ENCODE peak calls at places on chromosomes 6 and 20, in four cellular contexts. One of them, this sample, is unnamed.

GRCh38 chr6:39223535-39223934 is 5.7 kb downstream of the KCNK5 start:
- DNase-seq in SK-N-SH: no peak
- DNase-seq in psoas muscle: no peak
- DNase-seq in astrocyte of the spinal cord: no peak
- DNase-seq in this sample: no peak

GRCh38 chr6:47000842-47001241 is 41.3 kb downstream of the ADGRF1 start:
- DNase-seq in SK-N-SH: no peak
- DNase-seq in psoas muscle: no peak
- DNase-seq in astrocyte of the spinal cord: no peak
- DNase-seq in this sample: peak; percentile 11

GRCh38 chr6:35136185-35136584 is 5.0 kb downstream of the TCP11 start:
- DNase-seq in SK-N-SH: no peak
- DNase-seq in psoas muscle: no peak
- DNase-seq in astrocyte of the spinal cord: no peak
- DNase-seq in this sample: no peak

GRCh38 chr6:35663001-35663400 is 25.7 kb downstream of the FKBP5 start:
- DNase-seq in SK-N-SH: no peak
- DNase-seq in psoas muscle: no peak
- DNase-seq in astrocyte of the spinal cord: peak; percentile 47
- DNase-seq in this sample: no peak

GRCh38 chr6:6588924-6589696 is 590 bp downstream of the LY86 start:
- DNase-seq in SK-N-SH: no peak
- DNase-seq in psoas muscle: no peak
- DNase-seq in astrocyte of the spinal cord: no peak
- DNase-seq in this sample: no peak

GRCh38 chr20:58576590-58576944 is 61.4 kb upstream of the APCDD1L start:
- DNase-seq in SK-N-SH: no peak
- DNase-seq in psoas muscle: no peak
- DNase-seq in astrocyte of the spinal cord: no peak
- DNase-seq in this sample: no peak

GRCh38 chr6:119148102-119148824 is 69.8 kb upstream of the FAM184A start:
- DNase-seq in SK-N-SH: peak; percentile 66
- DNase-seq in psoas muscle: no peak
- DNase-seq in astrocyte of the spinal cord: peak; percentile 90
- DNase-seq in this sample: peak; percentile 77

GRCh38 chr6:47598367-47598766 is 100.0 kb upstream of the ADGRF4 start:
- DNase-seq in SK-N-SH: no peak
- DNase-seq in psoas muscle: no peak
- DNase-seq in astrocyte of the spinal cord: no peak
- DNase-seq in this sample: no peak

GRCh38 chr20:57958050-57958420 is 248.2 kb upstream of the PMEPA1 start:
- DNase-seq in SK-N-SH: no peak
- DNase-seq in psoas muscle: no peak
- DNase-seq in astrocyte of the spinal cord: no peak
- DNase-seq in this sample: no peak

GRCh38 chr20:34164569-34164968 is 52.5 kb upstream of the EIF2S2 start:
- DNase-seq in SK-N-SH: no peak
- DNase-seq in psoas muscle: no peak
- DNase-seq in astrocyte of the spinal cord: no peak
- DNase-seq in this sample: no peak

GRCh38 chr6:151284431-151285060 is 44.8 kb downstream of the AKAP12 start:
- DNase-seq in SK-N-SH: no peak
- DNase-seq in psoas muscle: no peak
- DNase-seq in astrocyte of the spinal cord: no peak
- DNase-seq in this sample: no peak

GRCh38 chr6:168667428-168667805 is 226.4 kb downstream of the SMOC2 start:
- DNase-seq in SK-N-SH: no peak
- DNase-seq in psoas muscle: no peak
- DNase-seq in astrocyte of the spinal cord: no peak
- DNase-seq in this sample: no peak

GRCh38 chr6:118468682-118469465 is 79.2 kb upstream of the PLN start:
- DNase-seq in SK-N-SH: no peak
- DNase-seq in psoas muscle: no peak
- DNase-seq in astrocyte of the spinal cord: peak; percentile 27
- DNase-seq in this sample: peak; percentile 65

GRCh38 chr6:16799279-16800193 is 38.3 kb upstream of the ATXN1 start:
- DNase-seq in SK-N-SH: peak; percentile 37
- DNase-seq in psoas muscle: no peak
- DNase-seq in astrocyte of the spinal cord: no peak
- DNase-seq in this sample: peak; percentile 53

GRCh38 chr6:18261877-18262276 is 2.5 kb downstream of the DEK start:
- DNase-seq in SK-N-SH: no peak
- DNase-seq in psoas muscle: no peak
- DNase-seq in astrocyte of the spinal cord: no peak
- DNase-seq in this sample: no peak
- H3K4me3 ChIP-seq in SK-N-SH: no peak overlapping the region
- H3K4me3 ChIP-seq in psoas muscle: peak overlapping the region; percentile 88
- H3K4me3 ChIP-seq in astrocyte of the spinal cord: no peak overlapping the region
- H3K4me3 ChIP-seq in this sample: no peak overlapping the region

GRCh38 chr6:43575772-43576551 is at the start of the genes POLH and XPO5:
- DNase-seq in SK-N-SH: peak; percentile 99
- DNase-seq in psoas muscle: peak; percentile 94
- DNase-seq in astrocyte of the spinal cord: peak; percentile 92
- DNase-seq in this sample: peak; percentile 96
- TF ChIP-seq CTCF in SK-N-SH: peak; percentile 30
- TF ChIP-seq CTCF in psoas muscle: peak; percentile 25
- TF ChIP-seq CTCF in astrocyte of the spinal cord: peak; percentile 8
- TF ChIP-seq CTCF in this sample: no peak

GRCh38 chr6:44265003-44265842 is at the start of gene NFKBIE:
- DNase-seq in SK-N-SH: peak; percentile 98
- DNase-seq in psoas muscle: peak; percentile 96
- DNase-seq in astrocyte of the spinal cord: peak; percentile 91
- DNase-seq in this sample: peak; percentile 95

GRCh38 chr6:44264154-44265002 is 973 bp downstream of the NFKBIE start:
- DNase-seq in SK-N-SH: peak; percentile 27
- DNase-seq in psoas muscle: no peak
- DNase-seq in astrocyte of the spinal cord: no peak
- DNase-seq in this sample: no peak

GRCh38 chr6:44266347-44266746 is 996 bp upstream of the NFKBIE start:
- DNase-seq in SK-N-SH: no peak
- DNase-seq in psoas muscle: no peak
- DNase-seq in astrocyte of the spinal cord: no peak
- DNase-seq in this sample: no peak

GRCh38 chr6:44267252-44267651 is 1.9 kb upstream of the NFKBIE start:
- DNase-seq in SK-N-SH: no peak
- DNase-seq in psoas muscle: no peak
- DNase-seq in astrocyte of the spinal cord: no peak
- DNase-seq in this sample: no peak

GRCh38 chr6:44265843-44266233 is 487 bp upstream of the NFKBIE start:
- DNase-seq in SK-N-SH: no peak
- DNase-seq in psoas muscle: no peak
- DNase-seq in astrocyte of the spinal cord: no peak
- DNase-seq in this sample: no peak
- H3K4me3 ChIP-seq in SK-N-SH: no peak overlapping the region
- H3K4me3 ChIP-seq in psoas muscle: peak overlapping the region; percentile 73
- H3K4me3 ChIP-seq in astrocyte of the spinal cord: no peak overlapping the region
- H3K4me3 ChIP-seq in this sample: peak overlapping the region; percentile 74

GRCh38 chr20:12837646-12838045 is 171.1 kb upstream of the SPTLC3 start:
- DNase-seq in SK-N-SH: no peak
- DNase-seq in psoas muscle: no peak
- DNase-seq in astrocyte of the spinal cord: no peak
- DNase-seq in this sample: peak; percentile 54

GRCh38 chr20:12835999-12836398 is 172.8 kb upstream of the SPTLC3 start:
- DNase-seq in SK-N-SH: no peak
- DNase-seq in psoas muscle: no peak
- DNase-seq in astrocyte of the spinal cord: no peak
- DNase-seq in this sample: peak; percentile 90

GRCh38 chr20:12833861-12834260 is 174.9 kb upstream of the SPTLC3 start:
- DNase-seq in SK-N-SH: no peak
- DNase-seq in psoas muscle: no peak
- DNase-seq in astrocyte of the spinal cord: no peak
- DNase-seq in this sample: no peak

GRCh38 chr20:12838261-12838866 is 170.4 kb upstream of the SPTLC3 start:
- DNase-seq in SK-N-SH: no peak
- DNase-seq in psoas muscle: no peak
- DNase-seq in astrocyte of the spinal cord: no peak
- DNase-seq in this sample: no peak
- TF ChIP-seq CTCF in SK-N-SH: no peak
- TF ChIP-seq CTCF in psoas muscle: no peak
- TF ChIP-seq CTCF in astrocyte of the spinal cord: no peak
- TF ChIP-seq CTCF in this sample: no peak

GRCh38 chr20:53679597-53680309 is 86.1 kb upstream of the ZNF217 start:
- DNase-seq in SK-N-SH: no peak
- DNase-seq in psoas muscle: no peak
- DNase-seq in astrocyte of the spinal cord: no peak
- DNase-seq in this sample: peak; percentile 27
- H3K4me3 ChIP-seq in SK-N-SH: no peak overlapping the region
- H3K4me3 ChIP-seq in psoas muscle: no peak overlapping the region
- H3K4me3 ChIP-seq in astrocyte of the spinal cord: no peak overlapping the region
- H3K4me3 ChIP-seq in this sample: no peak overlapping the region

GRCh38 chr6:77652739-77653138 is at the start of gene MEI4:
- DNase-seq in SK-N-SH: no peak
- DNase-seq in psoas muscle: no peak
- DNase-seq in astrocyte of the spinal cord: no peak
- DNase-seq in this sample: no peak

GRCh38 chr6:77653817-77654216 is 978 bp downstream of the MEI4 start:
- DNase-seq in SK-N-SH: no peak
- DNase-seq in psoas muscle: no peak
- DNase-seq in astrocyte of the spinal cord: no peak
- DNase-seq in this sample: no peak

DNA sequence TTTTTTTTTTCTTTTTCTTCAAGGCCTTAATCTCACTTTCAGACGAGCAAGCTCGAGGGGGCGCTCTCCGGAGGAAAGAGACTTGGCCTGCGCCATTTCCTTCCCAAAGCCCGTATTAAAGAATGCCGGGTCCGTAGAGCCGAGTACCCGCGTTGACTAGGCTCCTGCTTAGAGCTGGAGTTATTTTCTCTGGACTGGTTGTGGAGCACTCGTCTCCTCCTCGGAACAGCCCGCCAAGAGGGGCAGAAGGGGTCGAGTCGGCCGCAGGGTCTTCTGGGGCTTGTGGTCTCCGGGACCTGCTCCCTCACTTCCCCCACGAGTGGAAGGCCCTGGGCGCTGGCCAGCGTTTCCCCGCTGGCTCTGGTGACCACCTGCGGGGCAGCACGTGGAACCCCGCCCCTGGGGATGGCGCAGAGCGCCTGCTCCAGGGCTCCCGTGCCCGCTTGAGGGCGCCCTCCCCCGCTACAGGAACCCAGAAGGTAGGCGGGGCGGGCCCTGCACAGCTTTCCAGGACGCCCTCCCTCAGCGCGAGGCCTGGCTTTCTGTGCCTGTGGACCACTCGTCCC is 2.7 kb upstream of the MEI4 start:
- DNase-seq in SK-N-SH: peak; percentile 20
- DNase-seq in psoas muscle: peak; percentile 27
- DNase-seq in astrocyte of the spinal cord: peak; percentile 15
- DNase-seq in this sample: no peak
- TF ChIP-seq CTCF in SK-N-SH: peak; percentile 9
- TF ChIP-seq CTCF in psoas muscle: no peak
- TF ChIP-seq CTCF in astrocyte of the spinal cord: peak; percentile 26
- TF ChIP-seq CTCF in this sample: no peak

GRCh38 chr6:56808871-56809359 is 146.0 kb upstream of the BEND6 start:
- DNase-seq in SK-N-SH: no peak
- DNase-seq in psoas muscle: peak; percentile 20
- DNase-seq in astrocyte of the spinal cord: peak; percentile 44
- DNase-seq in this sample: peak; percentile 82
- H3K4me3 ChIP-seq in SK-N-SH: no peak overlapping the region
- H3K4me3 ChIP-seq in psoas muscle: no peak overlapping the region
- H3K4me3 ChIP-seq in astrocyte of the spinal cord: no peak overlapping the region
- H3K4me3 ChIP-seq in this sample: no peak overlapping the region